ENCODE peak calls at places on chromosomes 1 and 21, in eight cellular contexts. One of them, this sample, is unnamed.

GRCh38 chr1:181134543-181135461 is 46.3 kb downstream of the IER5 start:
- DNase-seq in hepatocyte: no peak
- DNase-seq in PC-9: peak; percentile 84
- DNase-seq in astrocyte: peak; percentile 82
- DNase-seq in GM23248: peak; percentile 94
- DNase-seq in PC-3: peak; percentile 53
- DNase-seq in neural progenitor cell: no peak
- DNase-seq in HepG2: no peak
- DNase-seq in this sample: peak; percentile 92

GRCh38 chr21:46543306-46543705 is 61.6 kb downstream of the S100B start:
- DNase-seq in hepatocyte: no peak
- DNase-seq in PC-9: no peak
- DNase-seq in astrocyte: no peak
- DNase-seq in GM23248: no peak
- DNase-seq in PC-3: no peak
- DNase-seq in neural progenitor cell: no peak
- DNase-seq in HepG2: no peak
- DNase-seq in this sample: no peak

GRCh38 chr1:98903261-98903660 is 101.4 kb downstream of the PLPPR5 start:
- DNase-seq in hepatocyte: no peak
- DNase-seq in PC-9: no peak
- DNase-seq in astrocyte: peak; percentile 78
- DNase-seq in GM23248: peak; percentile 80
- DNase-seq in PC-3: peak; percentile 95
- DNase-seq in neural progenitor cell: no peak
- DNase-seq in HepG2: no peak
- DNase-seq in this sample: no peak

GRCh38 chr1:207027221-207027777 is 5.3 kb downstream of the C1orf116 start:
- DNase-seq in hepatocyte: peak; percentile 63
- DNase-seq in PC-9: peak; percentile 92
- DNase-seq in astrocyte: peak; percentile 64
- DNase-seq in GM23248: peak; percentile 65
- DNase-seq in PC-3: peak; percentile 100
- DNase-seq in neural progenitor cell: no peak
- DNase-seq in HepG2: no peak
- DNase-seq in this sample: peak; percentile 91

GRCh38 chr1:187891993-187892392 is 1063.2 kb downstream of the PLA2G4A start:
- DNase-seq in hepatocyte: no peak
- DNase-seq in PC-9: no peak
- DNase-seq in astrocyte: no peak
- DNase-seq in GM23248: no peak
- DNase-seq in PC-3: no peak
- DNase-seq in neural progenitor cell: peak; percentile 43
- DNase-seq in HepG2: no peak
- DNase-seq in this sample: no peak

GRCh38 chr1:64933296-64934070 is 32.9 kb downstream of the JAK1 start:
- DNase-seq in hepatocyte: no peak
- DNase-seq in PC-9: no peak
- DNase-seq in astrocyte: peak; percentile 97
- DNase-seq in GM23248: peak; percentile 99
- DNase-seq in PC-3: peak; percentile 64
- DNase-seq in neural progenitor cell: no peak
- DNase-seq in HepG2: no peak
- DNase-seq in this sample: no peak

GRCh38 chr21:27586986-27587385 is 620.1 kb upstream of the ADAMTS5 start:
- DNase-seq in hepatocyte: no peak
- DNase-seq in PC-9: no peak
- DNase-seq in astrocyte: no peak
- DNase-seq in GM23248: peak; percentile 77
- DNase-seq in PC-3: no peak
- DNase-seq in neural progenitor cell: no peak
- DNase-seq in HepG2: no peak
- DNase-seq in this sample: no peak

GRCh38 chr1:65991694-65992093 is 199.0 kb downstream of the PDE4B start:
- DNase-seq in hepatocyte: no peak
- DNase-seq in PC-9: no peak
- DNase-seq in astrocyte: no peak
- DNase-seq in GM23248: no peak
- DNase-seq in PC-3: no peak
- DNase-seq in neural progenitor cell: no peak
- DNase-seq in HepG2: no peak
- DNase-seq in this sample: no peak

GRCh38 chr21:42234464-42235241 is 15.7 kb downstream of the ABCG1 start:
- DNase-seq in hepatocyte: peak; percentile 93
- DNase-seq in PC-9: peak; percentile 66
- DNase-seq in astrocyte: peak; percentile 22
- DNase-seq in GM23248: peak; percentile 58
- DNase-seq in PC-3: peak; percentile 63
- DNase-seq in neural progenitor cell: peak; percentile 95
- DNase-seq in HepG2: peak; percentile 4
- DNase-seq in this sample: no peak

GRCh38 chr1:17551755-17552234 is 12.3 kb downstream of the ARHGEF10L start:
- DNase-seq in hepatocyte: no peak
- DNase-seq in PC-9: no peak
- DNase-seq in astrocyte: no peak
- DNase-seq in GM23248: peak; percentile 89
- DNase-seq in PC-3: peak; percentile 54
- DNase-seq in neural progenitor cell: no peak
- DNase-seq in HepG2: no peak
- DNase-seq in this sample: no peak

GRCh38 chr1:21539933-21540332 is 30.7 kb downstream of the ALPL start:
- DNase-seq in hepatocyte: no peak
- DNase-seq in PC-9: no peak
- DNase-seq in astrocyte: no peak
- DNase-seq in GM23248: peak; percentile 32
- DNase-seq in PC-3: peak; percentile 57
- DNase-seq in neural progenitor cell: peak; percentile 63
- DNase-seq in HepG2: peak; percentile 31
- DNase-seq in this sample: peak; percentile 4

GRCh38 chr21:25556087-25556486 is 51.2 kb downstream of the MRPL39 start:
- DNase-seq in hepatocyte: no peak
- DNase-seq in PC-9: no peak
- DNase-seq in astrocyte: no peak
- DNase-seq in GM23248: peak; percentile 4
- DNase-seq in PC-3: no peak
- DNase-seq in neural progenitor cell: no peak
- DNase-seq in HepG2: no peak
- DNase-seq in this sample: no peak

GRCh38 chr1:246126580-246126979 is 380.5 kb downstream of the SMYD3 start:
- DNase-seq in hepatocyte: no peak
- DNase-seq in PC-9: no peak
- DNase-seq in astrocyte: no peak
- DNase-seq in GM23248: no peak
- DNase-seq in PC-3: no peak
- DNase-seq in neural progenitor cell: no peak
- DNase-seq in HepG2: no peak
- DNase-seq in this sample: no peak

GRCh38 chr21:43694437-43695079 is 24.4 kb upstream of the PDXK start:
- DNase-seq in hepatocyte: no peak
- DNase-seq in PC-9: no peak
- DNase-seq in astrocyte: no peak
- DNase-seq in GM23248: no peak
- DNase-seq in PC-3: no peak
- DNase-seq in neural progenitor cell: no peak
- DNase-seq in HepG2: no peak
- DNase-seq in this sample: no peak

GRCh38 chr1:156638596-156638995 is 3.3 kb upstream of the BCAN start:
- DNase-seq in hepatocyte: no peak
- DNase-seq in PC-9: no peak
- DNase-seq in astrocyte: no peak
- DNase-seq in GM23248: no peak
- DNase-seq in PC-3: no peak
- DNase-seq in neural progenitor cell: no peak
- DNase-seq in HepG2: no peak
- DNase-seq in this sample: no peak

GRCh38 chr1:25774921-25775774 is 24.8 kb upstream of the SELENON start:
- DNase-seq in hepatocyte: no peak
- DNase-seq in PC-9: peak; percentile 25
- DNase-seq in astrocyte: no peak
- DNase-seq in GM23248: no peak
- DNase-seq in PC-3: no peak
- DNase-seq in neural progenitor cell: no peak
- DNase-seq in HepG2: no peak
- DNase-seq in this sample: no peak

DNA sequence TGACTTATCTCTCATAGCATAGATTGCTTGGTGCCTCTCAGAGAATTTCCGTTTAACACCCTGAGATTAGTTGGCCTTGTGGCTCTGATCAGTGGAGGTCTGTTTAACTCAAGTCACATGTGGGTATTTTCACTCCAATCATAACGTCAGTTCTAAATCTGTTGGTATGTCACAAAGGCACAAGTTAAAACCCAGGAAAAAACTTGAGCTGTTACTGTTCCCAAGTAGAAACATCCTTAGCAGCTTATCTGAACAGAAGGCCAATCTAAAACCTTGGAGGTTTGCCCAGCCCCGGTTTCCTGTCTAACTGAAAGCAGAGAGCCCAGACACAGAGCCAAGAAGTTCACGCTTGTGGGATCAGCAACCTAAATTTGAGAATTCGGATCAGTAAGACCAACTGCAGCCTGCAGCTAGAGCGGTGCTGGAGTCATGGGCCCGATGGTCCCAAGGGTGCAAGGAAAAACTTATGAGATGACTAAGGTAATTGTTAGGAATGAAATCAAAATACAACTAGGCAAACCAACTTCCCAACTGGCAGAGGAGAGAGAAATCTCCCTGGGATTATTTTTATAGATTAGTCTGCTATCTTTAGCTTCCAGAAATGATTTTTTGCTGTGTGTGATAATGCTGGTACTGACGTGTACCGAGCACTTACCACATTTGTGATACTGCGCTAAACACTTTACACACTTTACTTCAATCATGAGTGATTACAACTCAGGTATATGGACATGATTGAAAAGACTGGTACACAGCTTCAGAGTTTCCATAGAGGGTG is 90.2 kb upstream of the C1orf21 start:
- DNase-seq in hepatocyte: peak; percentile 64
- DNase-seq in PC-9: no peak
- DNase-seq in astrocyte: peak; percentile 93
- DNase-seq in GM23248: peak; percentile 79
- DNase-seq in PC-3: no peak
- DNase-seq in neural progenitor cell: no peak
- DNase-seq in HepG2: no peak
- DNase-seq in this sample: no peak
- H2AFZ ChIP-seq in hepatocyte: no peak overlapping the region
- H2AFZ ChIP-seq in PC-9: no peak overlapping the region
- H2AFZ ChIP-seq in astrocyte: peak overlapping the region; percentile 5
- H2AFZ ChIP-seq in GM23248: peak overlapping the region; percentile 51
- H2AFZ ChIP-seq in PC-3: no peak overlapping the region
- H2AFZ ChIP-seq in neural progenitor cell: no peak overlapping the region
- H2AFZ ChIP-seq in HepG2: no peak overlapping the region
- H2AFZ ChIP-seq in this sample: peak overlapping the region; percentile 2

DNA sequence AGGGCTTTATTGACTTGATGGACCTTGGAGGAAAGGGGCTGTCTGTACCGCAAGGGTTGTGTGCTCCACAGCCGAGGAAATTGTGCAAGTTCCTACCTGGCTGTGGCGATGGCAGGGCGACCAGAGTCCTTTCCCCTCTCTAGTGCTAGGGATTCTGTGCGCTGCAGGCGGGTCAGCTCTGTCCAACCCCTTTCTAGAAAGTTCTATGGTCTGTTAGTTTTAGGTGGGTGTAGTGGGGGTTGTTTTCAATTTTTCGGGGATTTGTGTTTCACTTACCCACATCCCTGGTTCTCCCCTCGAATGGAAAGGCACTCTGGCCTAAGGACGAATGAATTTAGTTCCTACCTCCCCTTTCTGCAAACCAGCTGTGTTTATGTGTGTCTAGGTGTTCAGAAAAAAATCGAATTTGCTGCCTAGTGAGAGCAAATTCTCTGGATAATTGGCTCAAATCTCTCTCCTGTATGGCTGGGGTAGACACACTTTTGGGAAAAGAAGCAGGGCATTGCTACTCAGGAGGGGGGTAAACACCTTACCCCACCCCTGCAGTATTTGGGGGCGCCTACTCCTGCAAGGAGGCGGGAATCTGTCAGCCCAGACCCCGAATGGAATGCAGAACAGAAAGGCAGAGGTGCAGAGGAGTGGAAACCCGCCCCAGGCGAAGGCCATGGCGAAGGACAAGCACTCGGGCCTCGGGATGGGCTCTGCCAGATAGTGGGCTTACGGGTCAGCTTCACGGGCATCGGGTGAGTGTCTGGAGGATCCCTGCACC is 2.0 kb downstream of the DMBX1 start:
- DNase-seq in hepatocyte: no peak
- DNase-seq in PC-9: no peak
- DNase-seq in astrocyte: no peak
- DNase-seq in GM23248: no peak
- DNase-seq in PC-3: no peak
- DNase-seq in neural progenitor cell: no peak
- DNase-seq in HepG2: no peak
- DNase-seq in this sample: no peak
- TF ChIP-seq EZH2 in hepatocyte: no peak
- TF ChIP-seq EZH2 in PC-9: no peak
- TF ChIP-seq EZH2 in astrocyte: no peak
- TF ChIP-seq EZH2 in GM23248: no peak
- TF ChIP-seq EZH2 in PC-3: no peak
- TF ChIP-seq EZH2 in neural progenitor cell: peak; percentile 55
- TF ChIP-seq EZH2 in HepG2: no peak
- TF ChIP-seq EZH2 in this sample: no peak

GRCh38 chr1:158458263-158458662 is 3.4 kb upstream of the OR10K1 start:
- DNase-seq in hepatocyte: no peak
- DNase-seq in PC-9: no peak
- DNase-seq in astrocyte: no peak
- DNase-seq in GM23248: no peak
- DNase-seq in PC-3: no peak
- DNase-seq in neural progenitor cell: no peak
- DNase-seq in HepG2: no peak
- DNase-seq in this sample: no peak

GRCh38 chr1:158454537-158454936 is 7.1 kb upstream of the OR10K1 start:
- DNase-seq in hepatocyte: no peak
- DNase-seq in PC-9: no peak
- DNase-seq in astrocyte: no peak
- DNase-seq in GM23248: no peak
- DNase-seq in PC-3: no peak
- DNase-seq in neural progenitor cell: no peak
- DNase-seq in HepG2: no peak
- DNase-seq in this sample: no peak
- H2AFZ ChIP-seq in hepatocyte: no peak overlapping the region
- H2AFZ ChIP-seq in PC-9: no peak overlapping the region
- H2AFZ ChIP-seq in astrocyte: no peak overlapping the region
- H2AFZ ChIP-seq in GM23248: no peak overlapping the region
- H2AFZ ChIP-seq in PC-3: no peak overlapping the region
- H2AFZ ChIP-seq in neural progenitor cell: no peak overlapping the region
- H2AFZ ChIP-seq in HepG2: no peak overlapping the region
- H2AFZ ChIP-seq in this sample: no peak overlapping the region

DNA sequence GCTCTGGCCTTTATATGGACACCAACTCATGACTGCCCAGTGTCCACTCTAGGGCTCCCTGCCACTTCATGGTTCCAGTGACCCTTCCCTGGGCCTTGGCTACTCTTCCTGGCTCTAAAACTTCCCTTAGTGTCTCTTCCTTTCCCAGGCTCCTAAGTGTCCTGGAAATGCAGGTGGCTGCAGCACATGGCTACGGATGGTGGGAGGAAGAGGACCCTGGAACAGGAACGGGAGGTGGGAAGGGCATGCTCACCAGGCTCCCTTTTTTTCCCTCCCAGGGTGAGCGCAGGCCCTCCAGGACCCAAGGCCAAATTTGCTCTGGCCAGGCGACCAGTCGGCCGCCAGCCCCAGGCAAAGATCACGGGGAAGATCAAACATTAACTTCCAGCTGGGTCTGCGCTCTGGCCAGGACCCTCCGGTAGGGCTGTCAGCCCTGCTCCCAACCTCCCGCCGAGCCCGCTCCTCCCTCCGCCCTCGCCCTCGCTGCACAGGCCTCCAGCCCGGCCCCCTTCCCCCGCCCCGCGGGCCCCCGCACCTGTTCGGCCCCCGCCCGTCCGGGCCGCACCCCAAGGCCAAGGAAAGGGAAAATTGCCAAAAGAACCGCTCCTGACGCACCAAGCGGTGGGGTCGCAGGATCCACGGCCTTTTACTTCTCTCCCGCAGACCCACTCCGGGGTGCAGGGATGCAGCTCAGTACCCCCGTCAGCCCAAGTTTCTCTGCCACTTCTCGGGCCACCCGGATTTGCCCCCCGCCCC is 955 bp downstream of the TCEA3 start:
- DNase-seq in hepatocyte: peak; percentile 67
- DNase-seq in PC-9: no peak
- DNase-seq in astrocyte: no peak
- DNase-seq in GM23248: peak; percentile 37
- DNase-seq in PC-3: peak; percentile 39
- DNase-seq in neural progenitor cell: peak; percentile 41
- DNase-seq in HepG2: peak; percentile 85
- DNase-seq in this sample: no peak
- TF ChIP-seq EZH2 in hepatocyte: no peak
- TF ChIP-seq EZH2 in PC-9: no peak
- TF ChIP-seq EZH2 in astrocyte: no peak
- TF ChIP-seq EZH2 in GM23248: no peak
- TF ChIP-seq EZH2 in PC-3: no peak
- TF ChIP-seq EZH2 in neural progenitor cell: no peak
- TF ChIP-seq EZH2 in HepG2: no peak
- TF ChIP-seq EZH2 in this sample: peak; percentile 36

This sample was measured in keratinocyte.